ENCODE peak calls at places on chromosomes 3 and 15, in eight cellular contexts. G, L, Y, X, A, E, V and H are unnamed samples.

GRCh38 chr3:74883690-74884089 is 269.2 kb upstream of the CNTN3 start:
- DNase-seq in E (peak), X (peak), L (peak), V (peak), Y (no peak), G (no peak), A (no peak), H (no peak)

GRCh38 chr3:32780071-32780734 is 37.6 kb upstream of the TRIM71 start:
- DNase-seq in V (no peak), E (no peak), L (no peak), A (no peak), Y (no peak), X (no peak), G (no peak), H (no peak)

GRCh38 chr3:9476935-9477334 is 76.7 kb downstream of the LHFPL4 start:
- DNase-seq in X (no peak), Y (no peak), E (no peak), A (no peak), G (no peak), L (no peak), V (no peak), H (no peak)

GRCh38 chr3:113241292-113242033 is 30.1 kb downstream of the BOC start:
- DNase-seq in G (peak), E (peak), V (peak), L (peak), X (peak), Y (no peak), A (no peak), H (peak)

GRCh38 chr3:60855250-60855649 is 396.0 kb downstream of the FHIT start:
- DNase-seq in Y (no peak), X (no peak), A (no peak), V (no peak), G (no peak), L (no peak), E (peak), H (no peak)

GRCh38 chr3:62876064-62876463 is 848 bp upstream of the CADPS start:
- DNase-seq in L (peak), X (peak), E (peak), V (peak), Y (peak), A (peak), G (peak), H (peak)

GRCh38 chr3:124161453-124161852 is 169.5 kb upstream of the ROPN1 start:
- DNase-seq in L (no peak), V (peak), E (no peak), X (no peak), Y (no peak), G (no peak), A (no peak), H (no peak)

GRCh38 chr15:58213587-58214360 is 75.6 kb downstream of the AQP9 start:
- DNase-seq in Y (no peak), L (peak), X (peak), E (no peak), A (no peak), G (no peak), V (no peak), H (no peak)

GRCh38 chr15:55768670-55769185 is 25.8 kb upstream of the PRTG start:
- DNase-seq in V (no peak), Y (no peak), G (no peak), E (no peak), X (no peak), A (no peak), L (no peak), H (no peak)

GRCh38 chr3:124986153-124987143 is 51.9 kb upstream of the MUC13 start:
- DNase-seq in G (no peak), E (no peak), X (peak), L (peak), A (peak), Y (peak), V (peak), H (no peak)

GRCh38 chr3:138862924-138863775 is 28.4 kb upstream of the PIK3CB start:
- DNase-seq in G (no peak), V (peak), X (peak), A (peak), L (peak), E (peak), Y (peak), H (no peak)

GRCh38 chr15:50257924-50258323 is 7.6 kb downstream of the HDC start:
- DNase-seq in X (peak), E (peak), A (no peak), Y (no peak), G (no peak), V (no peak), L (peak), H (no peak)

GRCh38 chr15:45449387-45449786 is 71.0 kb upstream of the GATM start:
- DNase-seq in A (peak), Y (no peak), V (no peak), G (no peak), L (no peak), X (no peak), E (no peak), H (no peak)

GRCh38 chr3:153572165-153572564 is 410.1 kb downstream of the RAP2B start:
- DNase-seq in Y (no peak), X (no peak), E (no peak), L (no peak), A (no peak), V (no peak), G (no peak), H (no peak)

GRCh38 chr3:193194417-193194816 is 46.6 kb upstream of the PLAAT1 start:
- DNase-seq in V (no peak), G (no peak), E (no peak), X (no peak), A (no peak), Y (no peak), L (no peak), H (no peak)

DNA sequence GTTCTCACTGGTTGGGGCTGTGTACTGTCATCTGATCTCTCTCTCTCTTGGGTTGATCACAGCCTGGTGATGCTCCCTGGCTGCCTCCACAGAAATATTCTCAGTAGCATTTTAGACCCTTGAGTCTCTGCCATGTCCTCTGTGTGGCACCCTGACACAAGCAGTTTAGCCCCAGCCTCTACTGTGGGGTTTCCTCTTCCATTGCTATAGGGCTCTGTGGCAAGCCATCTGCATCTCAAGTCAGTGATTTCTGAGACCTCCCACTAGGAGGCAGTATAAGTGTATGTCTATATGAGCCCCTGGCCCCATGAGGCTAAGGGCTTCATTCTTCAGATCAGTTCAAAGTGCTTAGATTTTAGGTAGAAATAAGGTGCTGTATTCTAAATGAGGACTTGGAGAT is 50.6 kb upstream of the PLAAT1 start:
- DNase-seq in L (no peak), X (no peak), Y (no peak), A (peak), V (peak), E (peak), G (peak), H (no peak)
- TF ChIP-seq CTCF in L (no peak), X (peak), Y (peak), A (no peak), V (peak), E (peak), G (peak), H (no peak)

DNA sequence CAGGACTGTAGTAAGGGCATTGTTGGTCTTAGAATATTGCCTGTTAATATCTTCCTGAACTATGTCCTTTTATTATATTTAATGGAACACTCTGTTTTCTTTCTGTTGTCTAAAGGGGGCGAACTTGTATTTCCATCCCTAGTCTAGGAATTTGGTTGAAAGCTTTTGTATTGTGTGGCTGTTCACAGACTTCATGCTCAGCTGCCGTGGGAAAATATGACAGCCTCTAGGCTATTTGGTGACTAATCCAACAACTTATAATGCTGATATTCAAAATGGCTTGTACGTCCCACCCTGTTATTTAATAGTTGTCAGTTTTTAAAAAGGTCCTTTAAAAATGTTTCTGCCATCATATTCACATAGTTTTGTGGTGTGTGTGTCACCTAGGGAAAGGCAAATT is 202.6 kb downstream of the KLHL25 start:
- DNase-seq in G (no peak), V (no peak), Y (no peak), E (peak), X (peak), A (no peak), L (peak), H (no peak)
- TF ChIP-seq CTCF in G (no peak), V (no peak), Y (no peak), E (no peak), X (peak), A (no peak), L (peak), H (no peak)

DNA sequence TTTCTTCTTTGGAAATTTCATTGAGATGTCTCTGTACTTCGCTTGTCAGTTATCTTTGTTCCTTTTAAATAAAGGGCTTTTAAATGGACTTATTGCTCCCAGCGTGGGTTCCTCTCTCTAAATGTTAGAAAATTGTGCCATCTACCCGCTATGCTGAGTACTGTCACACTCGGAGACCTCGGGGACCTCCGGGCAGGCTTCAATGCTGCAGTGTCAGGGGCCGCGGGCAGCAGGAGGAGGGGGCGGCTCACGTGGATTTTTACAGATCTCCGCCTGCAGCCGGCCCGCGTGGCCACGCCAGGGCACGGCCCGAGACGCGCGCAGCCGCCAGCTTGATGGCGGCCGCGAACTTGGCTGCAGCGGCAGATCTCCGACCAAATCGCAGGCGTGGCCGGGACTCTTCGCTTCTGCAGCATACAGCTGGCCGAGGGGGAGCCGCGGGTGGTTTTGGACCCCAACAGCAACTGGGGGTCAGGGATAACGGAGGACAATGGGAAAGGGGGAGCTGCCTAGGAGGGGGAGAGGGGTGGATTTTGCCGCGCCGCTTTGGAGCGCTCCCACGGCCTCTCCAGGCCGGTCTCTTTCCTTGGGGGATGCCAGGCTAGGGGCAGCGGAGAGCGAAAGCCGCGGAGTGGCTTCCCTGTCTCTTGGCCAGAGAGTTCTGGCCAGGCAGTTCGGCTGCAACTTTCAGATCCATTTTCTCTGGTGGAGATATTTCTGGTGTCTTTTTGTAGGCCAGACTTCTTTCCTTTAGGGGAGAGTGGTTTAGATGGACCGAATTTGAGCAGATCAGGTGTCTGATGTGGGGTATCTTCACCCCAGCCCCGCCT is 15.3 kb downstream of the NR2F2 start:
- DNase-seq in Y (no peak), E (peak), A (peak), L (peak), X (peak), V (peak), G (peak), H (peak)
- TF ChIP-seq CTCF in Y (peak), E (peak), A (peak), L (peak), X (peak), V (peak), G (peak), H (peak)

DNA sequence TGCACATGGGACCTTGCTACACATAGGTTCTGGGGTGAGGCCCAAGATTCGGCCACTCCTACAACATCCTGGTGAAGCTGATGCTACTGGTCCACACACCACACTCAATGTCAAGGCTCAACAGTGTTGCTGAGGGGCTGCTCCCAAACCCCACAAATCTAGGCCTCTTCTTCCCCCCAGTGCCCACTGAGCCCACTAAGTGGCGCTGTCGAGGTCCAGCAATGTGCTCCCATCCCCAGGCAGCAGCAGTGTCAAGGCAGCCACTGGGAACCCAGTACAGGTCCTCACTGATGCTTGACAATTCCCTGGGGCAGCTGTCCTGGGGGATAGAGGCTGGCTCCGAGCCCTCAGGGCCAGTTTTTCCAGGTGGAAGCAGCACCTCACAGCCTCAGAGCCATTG is 21.5 kb downstream of the SCN5A start:
- DNase-seq in V (peak), Y (no peak), L (peak), X (no peak), G (peak), E (peak), A (no peak), H (no peak)
- TF ChIP-seq CTCF in V (peak), Y (peak), L (peak), X (peak), G (peak), E (peak), A (no peak), H (no peak)

DNA sequence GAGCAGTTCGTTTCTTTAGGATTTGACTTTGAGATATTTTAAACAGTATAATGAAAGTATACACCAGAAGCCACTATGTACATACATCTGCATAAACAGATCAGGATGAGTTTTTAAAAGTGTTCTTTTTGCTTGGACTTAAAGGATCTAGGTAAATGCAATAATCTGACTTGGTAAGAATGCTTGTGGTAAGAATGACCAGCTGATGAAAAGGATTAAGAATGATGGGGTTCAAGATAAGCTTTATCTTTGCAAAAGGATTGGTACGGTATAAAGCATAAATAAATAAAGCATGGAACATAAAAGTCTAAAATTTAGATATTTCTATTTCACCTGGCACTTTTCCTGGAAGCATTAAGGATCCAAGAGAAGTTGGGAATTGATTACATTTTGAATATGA is 9.8 kb upstream of the MME start:
- DNase-seq in E (no peak), A (no peak), L (no peak), V (no peak), Y (no peak), X (no peak), G (no peak), H (no peak)
- TF ChIP-seq CTCF in E (no peak), A (no peak), L (no peak), V (no peak), Y (no peak), X (no peak), G (no peak), H (no peak)

GRCh38 chr3:127652246-127652995 is 20.3 kb upstream of the ABTB1 start:
- DNase-seq in V (peak), A (no peak), X (no peak), L (peak), G (peak), Y (peak), E (peak), H (peak)
- TF ChIP-seq CTCF in V (peak), A (peak), X (peak), L (peak), G (peak), Y (peak), E (peak), H (peak)